ENCODE peak calls at places on chromosomes 6 and 20, in six cellular contexts. J, W, U, G, P and M are unnamed samples.

GRCh38 chr20:43507150-43508080 is at the start of gene L3MBTL1:
- DNase-seq in J (peak), W (peak), U (peak), G (no peak), P (no peak), M (peak)

GRCh38 chr6:13907614-13908215 is 17.0 kb upstream of the RNF182 start:
- DNase-seq in J (no peak), W (no peak), U (no peak), G (no peak), P (no peak), M (no peak)

GRCh38 chr20:38635721-38636285 is 34.2 kb downstream of the ARHGAP40 start:
- DNase-seq in J (no peak), W (no peak), U (no peak), G (no peak), P (no peak), M (no peak)

GRCh38 chr20:54668271-54669053 is 193.1 kb downstream of the DOK5 start:
- DNase-seq in J (no peak), W (no peak), U (no peak), G (no peak), P (no peak), M (peak)

GRCh38 chr20:57374931-57375651 is 16.1 kb upstream of the RBM38 start:
- DNase-seq in J (no peak), W (peak), U (no peak), G (no peak), P (no peak), M (peak)

GRCh38 chr6:111530777-111531176 is 47.8 kb upstream of the REV3L start:
- DNase-seq in J (no peak), W (no peak), U (no peak), G (no peak), P (no peak), M (no peak)

GRCh38 chr20:24576447-24576846 is 107.0 kb downstream of the SYNDIG1 start:
- DNase-seq in J (no peak), W (no peak), U (no peak), G (no peak), P (no peak), M (no peak)

GRCh38 chr6:7313505-7314165 is 636 bp upstream of the SSR1 start:
- DNase-seq in J (no peak), W (no peak), U (no peak), G (peak), P (no peak), M (no peak)

GRCh38 chr6:127737009-127737486 is 160.1 kb downstream of the C6orf58 start:
- DNase-seq in J (peak), W (no peak), U (no peak), G (no peak), P (no peak), M (no peak)

GRCh38 chr6:169266746-169267629 is 13.3 kb upstream of the THBS2 start:
- DNase-seq in J (no peak), W (no peak), U (no peak), G (no peak), P (no peak), M (no peak)

GRCh38 chr6:119384444-119384843 is 34.9 kb upstream of the MAN1A1 start:
- DNase-seq in J (no peak), W (no peak), U (no peak), G (no peak), P (no peak), M (no peak)

GRCh38 chr20:47922280-47922675 is 137.0 kb upstream of the SULF2 start:
- DNase-seq in J (no peak), W (no peak), U (no peak), G (no peak), P (no peak), M (no peak)

GRCh38 chr20:56974499-56975250 is 291.8 kb downstream of the BMP7 start:
- DNase-seq in J (peak), W (no peak), U (no peak), G (no peak), P (no peak), M (no peak)

GRCh38 chr6:137013738-137014602 is 30.8 kb downstream of the IL20RA start:
- DNase-seq in J (no peak), W (no peak), U (no peak), G (peak), P (no peak), M (no peak)

GRCh38 chr6:154169193-154169847 is 130.3 kb downstream of the OPRM1 start:
- DNase-seq in J (no peak), W (no peak), U (no peak), G (no peak), P (peak), M (peak)

GRCh38 chr6:127518212-127518709 is 874 bp downstream of the MTCL3 start:
- DNase-seq in J (no peak), W (no peak), U (no peak), G (no peak), P (no peak), M (no peak)

GRCh38 chr6:127547215-127547614 is 28.1 kb upstream of the MTCL3 start:
- DNase-seq in J (no peak), W (no peak), U (no peak), G (no peak), P (no peak), M (no peak)

GRCh38 chr6:434051-434705 is 42.6 kb downstream of the IRF4 start:
- DNase-seq in J (no peak), W (no peak), U (no peak), G (no peak), P (no peak), M (no peak)

GRCh38 chr20:22403860-22404608 is 180.3 kb downstream of the FOXA2 start:
- DNase-seq in J (no peak), W (no peak), U (no peak), G (no peak), P (no peak), M (peak)

GRCh38 chr6:73388800-73389512 is 5.7 kb upstream of the DDX43 start:
- DNase-seq in J (peak), W (peak), U (peak), G (peak), P (no peak), M (peak)
- TF ChIP-seq POLR2A in J (no peak), W (no peak), U (no peak), G (no peak), P (no peak), M (no peak)

DNA sequence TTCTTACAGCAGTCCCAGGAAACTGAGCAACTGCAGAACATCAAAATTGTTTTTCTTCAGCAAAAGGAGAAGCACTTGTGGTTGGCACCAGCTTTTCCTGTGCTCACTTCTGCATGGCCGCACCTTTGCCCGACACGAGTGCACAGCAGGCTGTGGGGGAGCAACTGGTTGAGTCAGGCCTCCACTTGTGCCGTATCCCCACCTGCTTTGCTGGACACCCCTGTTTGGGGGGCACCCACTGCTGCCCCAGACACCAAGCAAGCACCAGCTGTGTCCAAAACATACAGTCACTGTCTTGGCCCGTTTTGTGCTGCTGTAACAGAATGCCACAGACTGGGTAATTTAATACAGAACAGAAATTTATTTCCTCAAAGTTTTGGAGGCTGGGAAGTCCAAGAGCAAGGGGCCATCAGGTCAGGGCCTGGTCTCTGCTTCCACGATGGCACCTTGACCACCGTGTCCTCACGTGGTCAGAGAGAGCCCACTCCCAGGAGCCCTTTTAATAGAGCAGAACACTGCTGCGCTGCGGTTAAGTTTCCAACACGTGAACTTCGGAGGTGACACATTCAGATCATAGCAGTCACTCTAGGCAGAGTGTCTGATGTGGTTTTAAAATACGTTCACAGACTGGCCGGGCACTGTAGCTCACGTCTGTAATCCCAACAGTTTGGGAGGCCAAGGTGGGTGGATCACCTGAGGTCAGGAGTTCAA is 8.7 kb upstream of the GMEB2 start:
- DNase-seq in J (peak), W (no peak), U (no peak), G (no peak), P (no peak), M (peak)
- H3K27ac ChIP-seq in J (peak), W (peak), U (no peak), G (no peak), P (no peak), M (peak)

GRCh38 chr20:64051532-64052325 is 2.3 kb upstream of the SOX18 start:
- DNase-seq in J (no peak), W (peak), U (no peak), G (no peak), P (no peak), M (peak)
- TF ChIP-seq POLR2A in J (no peak), W (peak), U (no peak), G (peak), P (no peak), M (peak)

GRCh38 chr6:162090734-162091133 is 636.8 kb downstream of the PRKN start:
- DNase-seq in J (no peak), W (no peak), U (no peak), G (no peak), P (no peak), M (no peak)
- H3K27ac ChIP-seq in J (no peak), W (no peak), U (no peak), G (no peak), P (no peak), M (no peak)

GRCh38 chr20:63655249-63655648 is 2.0 kb upstream of the STMN3 start:
- DNase-seq in J (no peak), W (no peak), U (no peak), G (no peak), P (no peak), M (no peak)

GRCh38 chr20:63653974-63654680 is 903 bp upstream of the STMN3 start:
- DNase-seq in J (no peak), W (no peak), U (no peak), G (no peak), P (no peak), M (no peak)

GRCh38 chr20:63651942-63652191 is 1.4 kb downstream of the STMN3 start:
- DNase-seq in J (no peak), W (no peak), U (no peak), G (no peak), P (no peak), M (no peak)

GRCh38 chr20:63652192-63652980 is 838 bp downstream of the STMN3 start:
- DNase-seq in J (no peak), W (no peak), U (peak), G (peak), P (no peak), M (peak)

GRCh38 chr20:63653041-63653973 is at the start of gene STMN3:
- DNase-seq in J (peak), W (peak), U (peak), G (peak), P (peak), M (peak)
- TF ChIP-seq POLR2A in J (no peak), W (no peak), U (peak), G (no peak), P (no peak), M (no peak)

GRCh38 chr20:50854512-50855249 is 59.8 kb downstream of the BCAS4 start:
- DNase-seq in J (no peak), W (no peak), U (no peak), G (no peak), P (no peak), M (no peak)
- H3K27ac ChIP-seq in J (no peak), W (no peak), U (no peak), G (no peak), P (no peak), M (no peak)